ENCODE peak calls at places on chromosomes 2 and 18, in seven cellular contexts. F is GM12891, J is SK-N-SH, K is GM12892, I is GM12878, Q is HepG2, H is K562. S is an unnamed sample.

GRCh38 chr18:37484893-37485834 is 80.4 kb downstream of the CELF4 start:
- DNase-seq in F (peak; percentile 32), J (no peak), K (peak; percentile 42), I (no peak), Q (no peak), H (peak; percentile 68), S (peak; percentile 43)

GRCh38 chr18:47996091-47996541 is 65.7 kb upstream of the SMAD2 start:
- DNase-seq in F (no peak), J (peak; percentile 46), K (no peak), I (no peak), Q (no peak), H (no peak), S (no peak)

GRCh38 chr18:50819027-50819726 is 639 bp downstream of the MRO start:
- DNase-seq in F (no peak), J (peak; percentile 48), K (no peak), I (no peak), Q (peak; percentile 56), H (no peak), S (peak; percentile 78)

GRCh38 chr18:3265564-3266033 is 3.7 kb downstream of the MYL12B start:
- DNase-seq in F (no peak), J (no peak), K (no peak), I (no peak), Q (peak; percentile 52), H (peak; percentile 59), S (no peak)

GRCh38 chr2:109719871-109720270 is 74.2 kb upstream of the RGPD5 start:
- DNase-seq in F (no peak), J (no peak), K (no peak), I (no peak), Q (no peak), H (no peak), S (peak; percentile 6)

GRCh38 chr2:64400733-64401500 is 53.0 kb upstream of the LGALSL start:
- DNase-seq in F (no peak), J (no peak), K (no peak), I (no peak), Q (peak; percentile 60), H (no peak), S (no peak)

GRCh38 chr2:108184421-108184820 is 55.3 kb upstream of the SULT1C3 start:
- DNase-seq in F (no peak), J (peak; percentile 23), K (no peak), I (no peak), Q (peak; percentile 29), H (peak; percentile 32), S (no peak)

GRCh38 chr2:233912799-233913423 is 4.3 kb upstream of the TRPM8 start:
- DNase-seq in F (no peak), J (no peak), K (no peak), I (no peak), Q (peak; percentile 41), H (peak; percentile 29), S (no peak)

GRCh38 chr18:13374096-13374467 is 155.5 kb downstream of the LDLRAD4 start:
- DNase-seq in F (no peak), J (no peak), K (no peak), I (no peak), Q (no peak), H (no peak), S (no peak)

GRCh38 chr18:11279461-11279860 is 130.1 kb upstream of the PIEZO2 start:
- DNase-seq in F (no peak), J (no peak), K (no peak), I (no peak), Q (no peak), H (no peak), S (no peak)

GRCh38 chr2:127419448-127420038 is 1.3 kb downstream of the PROC start:
- DNase-seq in F (no peak), J (no peak), K (no peak), I (no peak), Q (peak; percentile 69), H (no peak), S (no peak)

GRCh38 chr2:237629739-237630138 is 2.4 kb downstream of the LRRFIP1 start:
- DNase-seq in F (no peak), J (no peak), K (no peak), I (no peak), Q (no peak), H (no peak), S (no peak)

DNA sequence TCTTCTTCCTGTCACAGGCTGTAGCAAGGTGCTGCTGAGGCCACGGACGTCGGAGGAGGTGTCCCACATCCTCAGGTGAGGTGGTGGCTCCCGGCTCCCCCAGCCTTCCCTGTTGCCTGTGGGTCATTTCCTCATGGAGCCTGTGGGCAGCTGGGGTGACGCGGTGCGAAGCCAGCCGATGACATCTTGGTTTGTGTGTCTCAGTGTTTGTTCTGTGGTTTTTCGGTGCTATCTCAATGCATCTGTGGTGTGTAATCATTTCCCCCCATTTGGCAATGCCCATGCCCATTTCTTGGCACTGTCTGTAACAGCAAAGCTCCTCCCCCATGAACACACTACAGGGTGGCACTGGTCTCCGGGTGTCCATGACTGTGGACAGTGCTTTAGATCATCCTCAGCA is 6.6 kb downstream of the D2HGDH start:
- DNase-seq in F (no peak), J (no peak), K (no peak), I (no peak), Q (no peak), H (no peak), S (no peak)
- TF ChIP-seq TAF1 in F (no peak), J (no peak), K (no peak), I (no peak), Q (no peak), H (no peak), S (no peak)

GRCh38 chr2:134124047-134124753 is 129.7 kb upstream of the MGAT5 start:
- DNase-seq in F (no peak), J (peak; percentile 56), K (no peak), I (no peak), Q (peak; percentile 70), H (peak; percentile 28), S (no peak)
- TF ChIP-seq TAF1 in F (no peak), J (no peak), K (no peak), I (no peak), Q (no peak), H (no peak), S (no peak)

DNA sequence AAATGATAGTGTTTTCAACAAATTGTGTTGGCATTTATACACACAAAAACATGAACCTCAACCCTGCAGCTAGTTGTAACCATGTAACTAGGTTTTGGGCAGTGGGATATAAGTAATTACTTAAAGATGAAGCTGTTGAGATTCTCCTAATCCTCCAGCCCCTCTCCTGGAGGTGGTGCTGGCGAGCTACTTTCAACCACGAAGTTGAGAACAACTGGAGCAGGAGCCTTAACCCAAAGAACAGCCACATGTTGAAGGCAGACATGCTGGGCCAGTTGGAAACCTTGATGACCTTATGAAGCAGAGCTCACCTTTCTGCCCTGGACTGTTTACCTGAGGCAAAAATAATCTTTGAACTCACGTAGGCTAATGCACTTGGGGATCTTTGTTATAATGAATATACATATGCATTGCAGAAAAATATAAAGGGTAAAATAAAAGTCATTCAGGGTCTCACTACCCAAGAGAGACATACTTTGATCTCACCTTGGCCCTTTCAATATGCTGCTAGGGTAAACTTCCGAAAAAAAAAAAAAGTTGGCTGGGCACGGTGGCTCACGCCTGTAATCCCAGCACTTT is 89.6 kb upstream of the NPAS2 start:
- DNase-seq in F (no peak), J (peak; percentile 21), K (no peak), I (no peak), Q (peak; percentile 82), H (peak; percentile 46), S (peak; percentile 43)
- TF ChIP-seq TAF1 in F (no peak), J (no peak), K (no peak), I (no peak), Q (no peak), H (no peak), S (no peak)

GRCh38 chr2:231378028-231378722 is 17.3 kb upstream of the B3GNT7 start:
- DNase-seq in F (no peak), J (no peak), K (no peak), I (no peak), Q (peak; percentile 67), H (no peak), S (no peak)
- TF ChIP-seq TAF1 in F (no peak), J (no peak), K (no peak), I (no peak), Q (no peak), H (no peak), S (no peak)

GRCh38 chr2:29013046-29013780 is 32.1 kb downstream of the TOGARAM2 start:
- DNase-seq in F (no peak), J (no peak), K (no peak), I (no peak), Q (no peak), H (no peak), S (no peak)

GRCh38 chr2:29010946-29011649 is 30.0 kb downstream of the TOGARAM2 start:
- DNase-seq in F (no peak), J (no peak), K (no peak), I (no peak), Q (no peak), H (peak; percentile 13), S (no peak)

GRCh38 chr2:29014331-29014730 is 33.2 kb downstream of the TOGARAM2 start:
- DNase-seq in F (no peak), J (no peak), K (no peak), I (no peak), Q (no peak), H (no peak), S (no peak)

GRCh38 chr2:29011650-29012060 is 30.6 kb downstream of the TOGARAM2 start:
- DNase-seq in F (no peak), J (peak; percentile 39), K (no peak), I (no peak), Q (no peak), H (no peak), S (no peak)

DNA sequence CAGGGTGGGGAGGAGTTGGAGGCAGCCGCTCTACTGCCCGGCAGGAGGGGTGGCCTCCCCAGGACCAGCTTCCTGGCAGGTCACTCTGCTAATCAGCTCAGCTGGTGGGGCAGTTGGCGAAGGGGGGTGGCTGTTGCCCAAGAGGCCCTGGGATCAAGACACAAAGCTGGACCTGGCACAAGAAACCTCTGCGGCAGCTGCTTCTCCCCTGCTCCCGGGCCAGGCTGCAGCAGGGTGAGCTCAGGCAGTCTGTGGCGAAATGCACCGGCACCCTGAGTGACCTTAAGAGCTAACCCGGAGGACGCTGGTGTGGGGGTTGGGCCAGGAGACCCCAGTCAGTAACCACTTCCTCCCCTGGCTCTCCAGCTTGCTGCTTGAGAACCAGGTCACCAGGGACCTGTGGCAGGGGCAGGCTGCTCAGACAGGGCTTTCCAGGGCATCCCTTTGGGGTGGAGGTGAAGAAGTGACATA is 31.1 kb downstream of the TOGARAM2 start:
- DNase-seq in F (no peak), J (peak; percentile 41), K (no peak), I (no peak), Q (no peak), H (no peak), S (no peak)
- TF ChIP-seq TAF1 in F (no peak), J (no peak), K (no peak), I (no peak), Q (no peak), H (no peak), S (no peak)

GRCh38 chr2:188293601-188294482 is 2.2 kb downstream of the GULP1 start:
- DNase-seq in F (no peak), J (peak; percentile 61), K (no peak), I (no peak), Q (no peak), H (peak; percentile 67), S (no peak)
- TF ChIP-seq TAF1 in F (no peak), J (peak; percentile 44), K (no peak), I (no peak), Q (no peak), H (no peak), S (peak; percentile 52)

S was measured in H1.